ENCODE peak calls at places on chromosome 22, in seven cellular contexts. Z is lower lobe of right lung; M is Daoy; R is NCI-H446; U is Right ventricle myocardium superior; N is activated CD4-positive, alpha-beta T cell treated with anti-CD3 and anti-CD28 coated beads for 1 hour; Y is NCI-H1105 treated with DMSO at 0.1 percent for 48 hours. T is an unnamed sample.

GRCh38 chr22:35972559-35972958 is 56.1 kb downstream of the RBFOX2 start:
- DNase-seq in U (no peak), M (peak; percentile 2), Y (no peak), N (no peak), R (no peak), Z (no peak), T (no peak)

GRCh38 chr22:35549338-35549737 is 8.7 kb downstream of the RASD2 start:
- DNase-seq in M (no peak), Z (no peak), Y (no peak), R (peak; percentile 90), N (no peak), U (peak; percentile 81), T (no peak)

GRCh38 chr22:33090836-33091235 is 32.7 kb upstream of the SYN3 start:
- DNase-seq in M (no peak), U (no peak), Z (no peak), R (no peak), N (no peak), Y (no peak), T (no peak)

GRCh38 chr22:45308624-45309421 is 911 bp upstream of the FAM118A start:
- DNase-seq in N (no peak), Z (no peak), Y (no peak), R (no peak), U (peak; percentile 54), M (no peak), T (peak; percentile 33)

GRCh38 chr22:49046546-49047305 is 780.9 kb downstream of the BRD1 start:
- DNase-seq in U (no peak), R (peak; percentile 23), Y (peak; percentile 67), N (no peak), Z (no peak), M (peak; percentile 83), T (peak; percentile 84)

GRCh38 chr22:48366591-48366990 is 1461.1 kb downstream of the BRD1 start:
- DNase-seq in N (no peak), Z (no peak), R (no peak), Y (no peak), U (no peak), M (no peak), T (no peak)

GRCh38 chr22:27966168-27967064 is 47.4 kb upstream of the PITPNB start:
- DNase-seq in Y (no peak), Z (no peak), N (no peak), M (no peak), R (no peak), U (no peak), T (no peak)

GRCh38 chr22:47270463-47271135 is 508.1 kb downstream of the TBC1D22A start:
- DNase-seq in Z (no peak), M (no peak), Y (no peak), N (no peak), U (no peak), R (peak; percentile 19), T (no peak)

GRCh38 chr22:27842994-27843431 is 41.5 kb upstream of the MN1 start:
- DNase-seq in Z (no peak), N (no peak), U (no peak), M (no peak), Y (no peak), R (peak; percentile 91), T (no peak)

GRCh38 chr22:19758896-19759458 is 1.6 kb upstream of the TBX1 start:
- DNase-seq in M (no peak), Z (no peak), R (no peak), U (no peak), N (no peak), Y (no peak), T (no peak)

GRCh38 chr22:44424131-44424711 is 73.8 kb downstream of the RTL6 start:
- DNase-seq in Y (no peak), U (no peak), Z (no peak), R (no peak), N (no peak), M (no peak), T (no peak)

GRCh38 chr22:42461511-42461910 is 29.3 kb upstream of the NFAM1 start:
- DNase-seq in U (no peak), M (no peak), N (no peak), Z (no peak), R (no peak), Y (peak; percentile 85), T (no peak)

GRCh38 chr22:44597616-44598015 is 99.6 kb upstream of the RTL6 start:
- DNase-seq in N (no peak), M (peak; percentile 17), Y (peak; percentile 85), R (no peak), Z (no peak), U (no peak), T (peak; percentile 61)

GRCh38 chr22:37741312-37741795 is 44.5 kb downstream of the TRIOBP start:
- DNase-seq in Z (peak; percentile 82), M (peak; percentile 93), Y (peak; percentile 57), N (no peak), R (no peak), U (peak; percentile 91), T (no peak)

GRCh38 chr22:25406510-25407210 is 157.8 kb upstream of the GRK3 start:
- DNase-seq in Z (no peak), N (no peak), U (peak; percentile 70), R (no peak), M (no peak), Y (no peak), T (no peak)

GRCh38 chr22:24321999-24322398 is 51.4 kb downstream of the SPECC1L start:
- DNase-seq in R (no peak), Z (no peak), U (no peak), Y (no peak), M (no peak), N (no peak), T (no peak)

GRCh38 chr22:42922374-42923177 is 65.5 kb upstream of the ARFGAP3 start:
- DNase-seq in Z (peak; percentile 57), U (peak; percentile 34), M (no peak), Y (no peak), N (no peak), R (no peak), T (no peak)

GRCh38 chr22:32206774-32207758 is 2.2 kb upstream of the RFPL2 start:
- DNase-seq in R (peak; percentile 8), M (peak; percentile 60), Z (no peak), N (no peak), Y (peak; percentile 9), U (no peak), T (peak; percentile 22)

GRCh38 chr22:40480996-40481395 is 110.6 kb downstream of the SGSM3 start:
- DNase-seq in N (no peak), Z (no peak), M (no peak), Y (no peak), U (no peak), R (no peak), T (no peak)

GRCh38 chr22:42635531-42635930 is 4.9 kb downstream of the ATP5MGL start:
- DNase-seq in Y (no peak), N (no peak), U (peak; percentile 69), R (no peak), Z (no peak), M (peak; percentile 92), T (no peak)

GRCh38 chr22:24156915-24157782 is 24.1 kb upstream of the SUSD2 start:
- DNase-seq in N (peak; percentile 77), R (no peak), M (peak; percentile 87), Y (peak; percentile 90), U (peak; percentile 91), Z (peak; percentile 94), T (peak; percentile 86)

GRCh38 chr22:50516891-50517290 is 8.5 kb downstream of the SCO2 start:
- DNase-seq in Y (no peak), N (no peak), R (no peak), Z (no peak), M (no peak), U (no peak), T (no peak)

GRCh38 chr22:50717709-50718351 is 20.2 kb upstream of the ACR start:
- DNase-seq in Z (no peak), R (no peak), M (no peak), N (no peak), Y (no peak), U (no peak), T (no peak)

GRCh38 chr22:37803636-37804371 is 3.9 kb upstream of the GCAT start:
- DNase-seq in R (no peak), M (no peak), Z (no peak), N (no peak), U (no peak), Y (no peak), T (no peak)

GRCh38 chr22:23217171-23218052 is 37.1 kb downstream of the BCR start:
- DNase-seq in N (no peak), R (no peak), M (no peak), Y (no peak), U (no peak), Z (peak; percentile 59), T (no peak)

GRCh38 chr22:46726986-46727317 is 11.1 kb downstream of the CERK start:
- DNase-seq in Y (no peak), M (no peak), Z (no peak), N (no peak), U (no peak), R (no peak), T (no peak)

GRCh38 chr22:45302751-45303150 is 7.0 kb upstream of the FAM118A start:
- DNase-seq in N (no peak), R (no peak), M (no peak), Y (no peak), Z (no peak), U (no peak), T (no peak)

GRCh38 chr22:38953577-38954413 is 3.6 kb upstream of the APOBEC3A start:
- DNase-seq in N (no peak), M (no peak), R (no peak), U (no peak), Z (no peak), Y (no peak), T (no peak)

GRCh38 chr22:45311033-45311531 is 1.3 kb downstream of the FAM118A start:
- DNase-seq in N (no peak), Y (no peak), M (no peak), U (no peak), Z (no peak), R (no peak), T (no peak)

GRCh38 chr22:49156662-49157285 is 670.9 kb downstream of the BRD1 start:
- DNase-seq in U (no peak), M (peak; percentile 19), R (no peak), Y (peak; percentile 96), N (no peak), Z (no peak), T (no peak)

GRCh38 chr22:30204742-30205111 is 41.8 kb downstream of the LIF start:
- DNase-seq in N (no peak), Z (no peak), U (no peak), R (peak; percentile 88), Y (no peak), M (peak; percentile 89), T (no peak)

GRCh38 chr22:44669725-44670027 is 32.3 kb upstream of the PRR5 start:
- DNase-seq in U (no peak), M (peak; percentile 52), Y (no peak), Z (no peak), N (no peak), R (no peak), T (no peak)

GRCh38 chr22:27086728-27087450 is 429.5 kb downstream of the MIAT start:
- DNase-seq in N (no peak), R (no peak), Y (no peak), U (no peak), M (no peak), Z (no peak), T (no peak)

GRCh38 chr22:22386602-22387385 is 121.7 kb downstream of the ZNF280B start:
- DNase-seq in Z (no peak), N (no peak), R (no peak), Y (peak; percentile 55), M (no peak), U (no peak), T (no peak)